ENCODE peak calls at places on chromosomes 5 and 9, in six cellular contexts. One of them, this sample, is unnamed.

GRCh38 chr5:150567031-150567680 is 59.2 kb downstream of the NDST1 start:
- DNase-seq in left ventricle myocardium superior: no peak
- DNase-seq in GM18507: no peak
- DNase-seq in ovary: no peak
- DNase-seq in tibial artery: no peak
- DNase-seq in fibroblast of mammary gland: peak
- DNase-seq in this sample: no peak

GRCh38 chr9:8134629-8135028 is 335.1 kb upstream of the DMAC1 start:
- DNase-seq in fibroblast of mammary gland: no peak
- DNase-seq in left ventricle myocardium superior: no peak
- DNase-seq in GM18507: no peak
- DNase-seq in tibial artery: no peak
- DNase-seq in ovary: no peak
- DNase-seq in this sample: no peak

GRCh38 chr5:10619649-10620048 is 55.8 kb downstream of the ANKRD33B start:
- DNase-seq in tibial artery: no peak
- DNase-seq in GM18507: no peak
- DNase-seq in left ventricle myocardium superior: no peak
- DNase-seq in ovary: no peak
- DNase-seq in fibroblast of mammary gland: no peak
- DNase-seq in this sample: no peak

GRCh38 chr9:13554626-13555025 is 275.1 kb upstream of the MPDZ start:
- DNase-seq in ovary: no peak
- DNase-seq in tibial artery: no peak
- DNase-seq in fibroblast of mammary gland: no peak
- DNase-seq in GM18507: no peak
- DNase-seq in left ventricle myocardium superior: no peak
- DNase-seq in this sample: no peak

GRCh38 chr5:149936700-149937091 is 7.9 kb downstream of the PDE6A start:
- DNase-seq in left ventricle myocardium superior: no peak
- DNase-seq in tibial artery: no peak
- DNase-seq in GM18507: no peak
- DNase-seq in fibroblast of mammary gland: peak
- DNase-seq in ovary: no peak
- DNase-seq in this sample: no peak

GRCh38 chr9:95373069-95373681 is 55.7 kb upstream of the FANCC start:
- DNase-seq in fibroblast of mammary gland: no peak
- DNase-seq in left ventricle myocardium superior: no peak
- DNase-seq in GM18507: no peak
- DNase-seq in tibial artery: no peak
- DNase-seq in ovary: no peak
- DNase-seq in this sample: no peak

GRCh38 chr9:126864771-126865170 is 4.3 kb downstream of the ZBTB34 start:
- DNase-seq in fibroblast of mammary gland: no peak
- DNase-seq in GM18507: no peak
- DNase-seq in ovary: no peak
- DNase-seq in tibial artery: no peak
- DNase-seq in left ventricle myocardium superior: no peak
- DNase-seq in this sample: no peak

GRCh38 chr5:97752871-97753270 is 569.8 kb upstream of the RIOK2 start:
- DNase-seq in GM18507: no peak
- DNase-seq in ovary: no peak
- DNase-seq in fibroblast of mammary gland: no peak
- DNase-seq in left ventricle myocardium superior: no peak
- DNase-seq in tibial artery: no peak
- DNase-seq in this sample: no peak

GRCh38 chr9:6123402-6123801 is 92.2 kb upstream of the IL33 start:
- DNase-seq in fibroblast of mammary gland: no peak
- DNase-seq in left ventricle myocardium superior: no peak
- DNase-seq in ovary: no peak
- DNase-seq in tibial artery: no peak
- DNase-seq in GM18507: no peak
- DNase-seq in this sample: no peak

GRCh38 chr5:58466939-58467338 is 7.1 kb upstream of the PLK2 start:
- DNase-seq in fibroblast of mammary gland: peak
- DNase-seq in ovary: no peak
- DNase-seq in tibial artery: no peak
- DNase-seq in GM18507: peak
- DNase-seq in left ventricle myocardium superior: no peak
- DNase-seq in this sample: peak

GRCh38 chr9:131410051-131410491 is 16.2 kb downstream of the PRRC2B start:
- DNase-seq in ovary: no peak
- DNase-seq in fibroblast of mammary gland: peak
- DNase-seq in GM18507: no peak
- DNase-seq in left ventricle myocardium superior: peak
- DNase-seq in tibial artery: no peak
- DNase-seq in this sample: no peak

GRCh38 chr9:129497064-129497836 is 123.7 kb downstream of the C9orf50 start:
- DNase-seq in fibroblast of mammary gland: no peak
- DNase-seq in ovary: peak
- DNase-seq in GM18507: no peak
- DNase-seq in left ventricle myocardium superior: peak
- DNase-seq in tibial artery: peak
- DNase-seq in this sample: no peak

GRCh38 chr9:92736816-92737606 is 27.6 kb downstream of the BICD2 start:
- DNase-seq in left ventricle myocardium superior: no peak
- DNase-seq in fibroblast of mammary gland: no peak
- DNase-seq in GM18507: no peak
- DNase-seq in ovary: no peak
- DNase-seq in tibial artery: peak
- DNase-seq in this sample: no peak

This sample was measured in GM19239.